ENCODE peak calls at places on chromosomes 5 and 9, in seven cellular contexts. I is neural progenitor cell; F is activated gamma-delta T cell treated with anti-CD3 and anti-CD28 coated beads, Interleukin-2, amount 50 U/mL, for 16 hours; M is non-pigmented ciliary epithelial cell; W is nucleus accumbens; A is RPMI8226; Z is globus pallidus. S is an unnamed sample.

GRCh38 chr5:171750316-171750788 is 35.3 kb upstream of the SMIM23 start:
- DNase-seq in I (peak), F (no peak), M (no peak), W (no peak), A (peak), Z (peak), S (no peak)

GRCh38 chr5:172411423-172412111 is 42.8 kb downstream of the SH3PXD2B start:
- DNase-seq in I (no peak), F (no peak), M (no peak), W (no peak), A (peak), Z (peak), S (no peak)

GRCh38 chr5:10354048-10354872 is 765 bp downstream of the MARCHF6 start:
- DNase-seq in I (peak), F (peak), M (no peak), W (no peak), A (peak), Z (no peak), S (no peak)

GRCh38 chr5:54083851-54084250 is 226.5 kb downstream of the ARL15 start:
- DNase-seq in I (no peak), F (no peak), M (no peak), W (no peak), A (no peak), Z (no peak), S (no peak)

GRCh38 chr5:34728236-34728635 is 72.1 kb downstream of the RAI14 start:
- DNase-seq in I (no peak), F (no peak), M (no peak), W (no peak), A (no peak), Z (no peak), S (no peak)

GRCh38 chr9:105254226-105254625 is 9.8 kb downstream of the SLC44A1 start:
- DNase-seq in I (peak), F (no peak), M (no peak), W (no peak), A (no peak), Z (no peak), S (no peak)

GRCh38 chr5:172844577-172844838 is 10.5 kb downstream of the ERGIC1 start:
- DNase-seq in I (no peak), F (no peak), M (no peak), W (no peak), A (no peak), Z (no peak), S (no peak)

GRCh38 chr9:24459898-24460297 is 85.8 kb downstream of the IZUMO3 start:
- DNase-seq in I (no peak), F (no peak), M (no peak), W (no peak), A (no peak), Z (no peak), S (no peak)

GRCh38 chr9:15299374-15299939 is 7.6 kb downstream of the TTC39B start:
- DNase-seq in I (no peak), F (peak), M (no peak), W (no peak), A (no peak), Z (no peak), S (no peak)

GRCh38 chr5:37858250-37858649 is 18.4 kb upstream of the GDNF start:
- DNase-seq in I (no peak), F (no peak), M (no peak), W (no peak), A (no peak), Z (no peak), S (no peak)

GRCh38 chr5:100479079-100479688 is 56.0 kb upstream of the FAM174A start:
- DNase-seq in I (peak), F (no peak), M (no peak), W (no peak), A (peak), Z (no peak), S (no peak)

GRCh38 chr5:181189363-181189961 is 15.5 kb downstream of the TRIM7 start:
- DNase-seq in I (peak), F (peak), M (no peak), W (no peak), A (peak), Z (peak), S (peak)

GRCh38 chr5:154714271-154714986 is 40.7 kb upstream of the LARP1 start:
- DNase-seq in I (no peak), F (no peak), M (peak), W (no peak), A (peak), Z (no peak), S (no peak)

GRCh38 chr9:109912726-109913460 is 132.9 kb downstream of the PALM2AKAP2 start:
- DNase-seq in I (no peak), F (no peak), M (no peak), W (no peak), A (peak), Z (no peak), S (no peak)

GRCh38 chr9:16864741-16865434 is 5.6 kb downstream of the BNC2 start:
- DNase-seq in I (no peak), F (no peak), M (no peak), W (no peak), A (no peak), Z (no peak), S (no peak)

GRCh38 chr9:87107072-87107471 is 159.8 kb upstream of the GAS1 start:
- DNase-seq in I (peak), F (no peak), M (no peak), W (no peak), A (no peak), Z (peak), S (peak)

GRCh38 chr5:76180817-76181805 is 97.9 kb downstream of the SV2C start:
- DNase-seq in I (no peak), F (no peak), M (no peak), W (no peak), A (no peak), Z (no peak), S (no peak)

GRCh38 chr9:97703437-97704326 is 6.5 kb upstream of the XPA start:
- DNase-seq in I (no peak), F (no peak), M (peak), W (no peak), A (peak), Z (no peak), S (no peak)

GRCh38 chr9:19156026-19156474 is 28.8 kb upstream of the PLIN2 start:
- DNase-seq in I (no peak), F (no peak), M (no peak), W (no peak), A (no peak), Z (no peak), S (no peak)

GRCh38 chr5:134511796-134512660 is 13.4 kb upstream of the JADE2 start:
- DNase-seq in I (peak), F (no peak), M (no peak), W (no peak), A (no peak), Z (no peak), S (no peak)